ENCODE peak calls at places on chromosomes 6 and 20, in seven cellular contexts. Z, T, M, C, Q, X and K are unnamed samples.

GRCh38 chr6:24524801-24525200 is 30.0 kb downstream of the ALDH5A1 start:
- DNase-seq in X (peak), C (peak), T (peak), Z (no peak), M (peak), Q (no peak), K (no peak)

GRCh38 chr6:3481640-3482039 is 24.8 kb upstream of the SLC22A23 start:
- DNase-seq in Q (no peak), Z (no peak), T (no peak), M (no peak), C (no peak), X (no peak), K (no peak)

GRCh38 chr6:104642871-104643270 is 216.8 kb downstream of the HACE1 start:
- DNase-seq in C (peak), Z (no peak), M (peak), T (no peak), X (no peak), Q (no peak), K (no peak)

GRCh38 chr20:45500022-45500421 is 15.4 kb downstream of the SPINT3 start:
- DNase-seq in M (no peak), X (no peak), Q (no peak), Z (no peak), C (no peak), T (no peak), K (no peak)

GRCh38 chr6:27591660-27592059 is 118.8 kb upstream of the ZNF184 start:
- DNase-seq in T (peak), Z (peak), Q (no peak), M (peak), X (peak), C (peak), K (peak)

GRCh38 chr20:58697867-58698703 is 5.5 kb downstream of the NPEPL1 start:
- DNase-seq in Q (no peak), T (no peak), C (no peak), M (no peak), Z (no peak), X (no peak), K (no peak)

GRCh38 chr6:13001951-13002350 is 285.4 kb downstream of the PHACTR1 start:
- DNase-seq in C (no peak), X (no peak), Z (no peak), T (no peak), M (no peak), Q (no peak), K (no peak)

GRCh38 chr6:11009353-11009752 is 34.8 kb downstream of the ELOVL2 start:
- DNase-seq in C (peak), X (no peak), M (peak), Z (no peak), Q (no peak), T (no peak), K (no peak)

GRCh38 chr6:15218401-15218800 is 27.5 kb upstream of the JARID2 start:
- DNase-seq in T (no peak), M (no peak), Q (no peak), C (no peak), Z (no peak), X (no peak), K (no peak)

GRCh38 chr20:10502098-10502526 is 67.0 kb downstream of the SLX4IP start:
- DNase-seq in T (no peak), X (no peak), Q (no peak), C (no peak), M (no peak), Z (peak), K (peak)